ENCODE peak calls at places on chromosomes 3 and 15, in five cellular contexts. One of them, this sample, is unnamed.

GRCh38 chr3:170488802-170489201 is 70.1 kb downstream of the CLDN11 start:
- DNase-seq in choroid plexus epithelial cell: peak; percentile 90
- DNase-seq in GM06990: no peak
- DNase-seq in cardiac muscle cell: peak; percentile 91
- DNase-seq in activated B cell treated with CpG ODN at 0.5 μM for 24 hours: no peak
- DNase-seq in this sample: peak; percentile 62

GRCh38 chr3:142723968-142724681 is at the start of gene TRPC1:
- DNase-seq in choroid plexus epithelial cell: peak; percentile 75
- DNase-seq in GM06990: peak; percentile 80
- DNase-seq in cardiac muscle cell: peak; percentile 79
- DNase-seq in activated B cell treated with CpG ODN at 0.5 μM for 24 hours: peak; percentile 54
- DNase-seq in this sample: peak; percentile 82

GRCh38 chr3:171846594-171846993 is 3.4 kb downstream of the TMEM212 start:
- DNase-seq in choroid plexus epithelial cell: peak; percentile 80
- DNase-seq in GM06990: peak; percentile 24
- DNase-seq in cardiac muscle cell: no peak
- DNase-seq in activated B cell treated with CpG ODN at 0.5 μM for 24 hours: no peak
- DNase-seq in this sample: peak; percentile 78

GRCh38 chr3:169659858-169660614 is 3.5 kb downstream of the MECOM start:
- DNase-seq in choroid plexus epithelial cell: no peak
- DNase-seq in GM06990: no peak
- DNase-seq in cardiac muscle cell: peak; percentile 13
- DNase-seq in activated B cell treated with CpG ODN at 0.5 μM for 24 hours: peak; percentile 18
- DNase-seq in this sample: peak; percentile 19

GRCh38 chr3:66582721-66583141 is 81.9 kb upstream of the LRIG1 start:
- DNase-seq in choroid plexus epithelial cell: peak; percentile 82
- DNase-seq in GM06990: peak; percentile 62
- DNase-seq in cardiac muscle cell: no peak
- DNase-seq in activated B cell treated with CpG ODN at 0.5 μM for 24 hours: peak; percentile 22
- DNase-seq in this sample: peak; percentile 72

GRCh38 chr3:31157028-31157694 is 262.7 kb upstream of the GADL1 start:
- DNase-seq in choroid plexus epithelial cell: no peak
- DNase-seq in GM06990: no peak
- DNase-seq in cardiac muscle cell: no peak
- DNase-seq in activated B cell treated with CpG ODN at 0.5 μM for 24 hours: no peak
- DNase-seq in this sample: no peak

GRCh38 chr3:173663664-173664063 is 266.1 kb downstream of the NLGN1 start:
- DNase-seq in choroid plexus epithelial cell: no peak
- DNase-seq in GM06990: no peak
- DNase-seq in cardiac muscle cell: no peak
- DNase-seq in activated B cell treated with CpG ODN at 0.5 μM for 24 hours: no peak
- DNase-seq in this sample: no peak

GRCh38 chr3:27752926-27753325 is 30.8 kb upstream of the EOMES start:
- DNase-seq in choroid plexus epithelial cell: no peak
- DNase-seq in GM06990: no peak
- DNase-seq in cardiac muscle cell: no peak
- DNase-seq in activated B cell treated with CpG ODN at 0.5 μM for 24 hours: no peak
- DNase-seq in this sample: no peak

GRCh38 chr3:30502051-30502741 is 104.2 kb upstream of the TGFBR2 start:
- DNase-seq in choroid plexus epithelial cell: no peak
- DNase-seq in GM06990: no peak
- DNase-seq in cardiac muscle cell: no peak
- DNase-seq in activated B cell treated with CpG ODN at 0.5 μM for 24 hours: no peak
- DNase-seq in this sample: no peak

GRCh38 chr3:126480864-126481263 is 5.2 kb upstream of the ZXDC start:
- DNase-seq in choroid plexus epithelial cell: no peak
- DNase-seq in GM06990: no peak
- DNase-seq in cardiac muscle cell: no peak
- DNase-seq in activated B cell treated with CpG ODN at 0.5 μM for 24 hours: no peak
- DNase-seq in this sample: no peak

GRCh38 chr3:68088216-68088615 is 433.8 kb upstream of the SUCLG2 start:
- DNase-seq in choroid plexus epithelial cell: no peak
- DNase-seq in GM06990: no peak
- DNase-seq in cardiac muscle cell: no peak
- DNase-seq in activated B cell treated with CpG ODN at 0.5 μM for 24 hours: no peak
- DNase-seq in this sample: no peak

GRCh38 chr3:68089572-68089991 is 435.2 kb upstream of the SUCLG2 start:
- DNase-seq in choroid plexus epithelial cell: no peak
- DNase-seq in GM06990: no peak
- DNase-seq in cardiac muscle cell: no peak
- DNase-seq in activated B cell treated with CpG ODN at 0.5 μM for 24 hours: no peak
- DNase-seq in this sample: peak; percentile 33

GRCh38 chr3:68090571-68090970 is 436.2 kb upstream of the SUCLG2 start:
- DNase-seq in choroid plexus epithelial cell: no peak
- DNase-seq in GM06990: no peak
- DNase-seq in cardiac muscle cell: no peak
- DNase-seq in activated B cell treated with CpG ODN at 0.5 μM for 24 hours: no peak
- DNase-seq in this sample: no peak

DNA sequence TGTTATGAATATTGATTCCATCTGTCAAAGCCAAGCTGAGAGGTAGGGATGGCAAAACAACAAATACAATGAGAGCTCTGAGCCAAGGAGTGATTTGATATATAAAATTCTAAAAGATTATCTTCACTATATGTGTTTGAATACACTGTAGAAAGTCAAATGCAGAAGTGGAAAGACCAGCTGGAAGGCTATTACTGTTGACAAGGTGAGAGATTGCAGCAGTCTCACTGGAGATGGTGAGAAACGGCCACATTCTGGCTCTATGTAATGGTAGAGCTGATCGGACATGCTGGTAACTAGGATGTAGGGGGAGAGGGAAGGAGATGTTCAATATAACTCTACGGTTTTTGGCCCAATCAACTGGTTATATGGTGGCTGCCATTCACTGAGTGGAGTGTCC is 434.2 kb upstream of the SUCLG2 start:
- DNase-seq in choroid plexus epithelial cell: no peak
- DNase-seq in GM06990: no peak
- DNase-seq in cardiac muscle cell: no peak
- DNase-seq in activated B cell treated with CpG ODN at 0.5 μM for 24 hours: no peak
- DNase-seq in this sample: no peak
- TF ChIP-seq CTCF in choroid plexus epithelial cell: no peak
- TF ChIP-seq CTCF in GM06990: no peak
- TF ChIP-seq CTCF in cardiac muscle cell: no peak
- TF ChIP-seq CTCF in activated B cell treated with CpG ODN at 0.5 μM for 24 hours: no peak
- TF ChIP-seq CTCF in this sample: no peak

GRCh38 chr3:108097326-108098035 is 6.7 kb upstream of the CD47 start:
- DNase-seq in choroid plexus epithelial cell: no peak
- DNase-seq in GM06990: no peak
- DNase-seq in cardiac muscle cell: no peak
- DNase-seq in activated B cell treated with CpG ODN at 0.5 μM for 24 hours: no peak
- DNase-seq in this sample: no peak

GRCh38 chr3:108100906-108101305 is 10.1 kb upstream of the CD47 start:
- DNase-seq in choroid plexus epithelial cell: no peak
- DNase-seq in GM06990: peak; percentile 87
- DNase-seq in cardiac muscle cell: no peak
- DNase-seq in activated B cell treated with CpG ODN at 0.5 μM for 24 hours: no peak
- DNase-seq in this sample: no peak

GRCh38 chr3:108102420-108103039 is 11.7 kb upstream of the CD47 start:
- DNase-seq in choroid plexus epithelial cell: no peak
- DNase-seq in GM06990: no peak
- DNase-seq in cardiac muscle cell: no peak
- DNase-seq in activated B cell treated with CpG ODN at 0.5 μM for 24 hours: no peak
- DNase-seq in this sample: no peak

GRCh38 chr3:108099203-108099602 is 8.4 kb upstream of the CD47 start:
- DNase-seq in choroid plexus epithelial cell: no peak
- DNase-seq in GM06990: no peak
- DNase-seq in cardiac muscle cell: no peak
- DNase-seq in activated B cell treated with CpG ODN at 0.5 μM for 24 hours: no peak
- DNase-seq in this sample: no peak

DNA sequence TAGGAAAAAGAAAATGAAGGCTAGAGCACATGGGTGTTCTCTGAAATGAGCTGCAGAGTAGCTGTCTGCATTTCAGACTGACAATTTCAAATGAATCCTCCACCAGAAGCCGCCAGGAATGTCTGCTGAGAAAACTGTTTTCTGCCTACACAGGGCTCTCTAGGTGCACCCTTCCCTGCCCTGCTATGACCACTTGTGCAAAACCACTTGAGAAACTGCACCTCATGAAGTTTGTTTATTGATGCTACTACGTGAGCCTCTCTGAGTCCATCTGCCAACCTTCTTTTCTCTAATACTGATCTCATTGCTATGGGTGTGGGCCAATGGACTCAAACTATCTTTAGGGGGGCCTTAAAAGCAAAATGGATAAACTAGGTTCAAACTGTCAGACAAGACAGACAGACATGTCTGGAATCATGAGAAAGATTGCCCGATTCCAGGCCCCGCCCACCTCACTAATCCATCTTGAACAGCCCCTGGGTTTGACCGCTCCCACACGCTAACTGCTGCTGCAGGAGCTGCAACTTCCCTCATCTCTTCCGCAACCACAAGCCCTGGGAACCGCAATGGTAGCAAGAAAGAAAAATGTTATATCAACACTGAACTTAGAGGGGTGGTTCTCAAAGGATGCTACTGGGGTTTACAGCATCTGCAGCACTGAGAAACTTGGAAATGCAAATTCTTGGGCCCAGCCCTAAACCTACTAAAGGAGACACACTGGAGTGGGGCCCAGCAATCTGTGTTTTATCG is 9.0 kb upstream of the CD47 start:
- DNase-seq in choroid plexus epithelial cell: no peak
- DNase-seq in GM06990: peak; percentile 64
- DNase-seq in cardiac muscle cell: no peak
- DNase-seq in activated B cell treated with CpG ODN at 0.5 μM for 24 hours: no peak
- DNase-seq in this sample: no peak
- TF ChIP-seq CTCF in choroid plexus epithelial cell: no peak
- TF ChIP-seq CTCF in GM06990: no peak
- TF ChIP-seq CTCF in cardiac muscle cell: no peak
- TF ChIP-seq CTCF in activated B cell treated with CpG ODN at 0.5 μM for 24 hours: no peak
- TF ChIP-seq CTCF in this sample: no peak

GRCh38 chr15:91853968-91854943 is 748 bp downstream of the SLCO3A1 start:
- DNase-seq in choroid plexus epithelial cell: no peak
- DNase-seq in GM06990: no peak
- DNase-seq in cardiac muscle cell: peak; percentile 39
- DNase-seq in activated B cell treated with CpG ODN at 0.5 μM for 24 hours: no peak
- DNase-seq in this sample: peak; percentile 10
- TF ChIP-seq CTCF in choroid plexus epithelial cell: no peak
- TF ChIP-seq CTCF in GM06990: no peak
- TF ChIP-seq CTCF in cardiac muscle cell: peak; percentile 6
- TF ChIP-seq CTCF in activated B cell treated with CpG ODN at 0.5 μM for 24 hours: no peak
- TF ChIP-seq CTCF in this sample: no peak

GRCh38 chr3:64232821-64233220 is 7.6 kb upstream of the PRICKLE2 start:
- DNase-seq in choroid plexus epithelial cell: no peak
- DNase-seq in GM06990: no peak
- DNase-seq in cardiac muscle cell: no peak
- DNase-seq in activated B cell treated with CpG ODN at 0.5 μM for 24 hours: no peak
- DNase-seq in this sample: no peak
- TF ChIP-seq CTCF in choroid plexus epithelial cell: no peak
- TF ChIP-seq CTCF in GM06990: no peak
- TF ChIP-seq CTCF in cardiac muscle cell: no peak
- TF ChIP-seq CTCF in activated B cell treated with CpG ODN at 0.5 μM for 24 hours: no peak
- TF ChIP-seq CTCF in this sample: no peak

GRCh38 chr15:66498501-66499386 is 1.2 kb upstream of the SNAPC5 start:
- DNase-seq in choroid plexus epithelial cell: peak; percentile 68
- DNase-seq in GM06990: no peak
- DNase-seq in cardiac muscle cell: peak; percentile 59
- DNase-seq in activated B cell treated with CpG ODN at 0.5 μM for 24 hours: no peak
- DNase-seq in this sample: peak; percentile 42
- TF ChIP-seq CTCF in choroid plexus epithelial cell: peak; percentile 53
- TF ChIP-seq CTCF in GM06990: peak; percentile 24
- TF ChIP-seq CTCF in cardiac muscle cell: peak; percentile 37
- TF ChIP-seq CTCF in activated B cell treated with CpG ODN at 0.5 μM for 24 hours: no peak
- TF ChIP-seq CTCF in this sample: peak; percentile 23

This sample was measured in astrocyte of the spinal cord.